ENCODE peak calls at places on chromosomes 6 and 20, in seven cellular contexts. V is RWPE1, C is brain microvascular endothelial cell, I is transverse colon, L is heart right ventricle, J is H9, E is heart left ventricle. R is an unnamed sample.

GRCh38 chr6:18551228-18551627 is 164.1 kb downstream of the RNF144B start:
- DNase-seq in C (peak), E (no peak), I (no peak), V (peak), L (no peak), J (no peak), R (no peak)

GRCh38 chr6:43575105-43575771 is 600 bp downstream of the XPO5 start:
- DNase-seq in I (peak), J (peak), C (no peak), L (peak), V (peak), E (no peak), R (no peak)

GRCh38 chr6:134446228-134446848 is 128.4 kb upstream of the SGK1 start:
- DNase-seq in J (no peak), C (no peak), E (no peak), I (no peak), V (no peak), L (no peak), R (no peak)

GRCh38 chr6:26331809-26332226 is 33.2 kb upstream of the BTN3A2 start:
- DNase-seq in L (no peak), C (no peak), E (no peak), J (no peak), V (no peak), I (no peak), R (peak)

GRCh38 chr6:140043762-140044378 is 669.4 kb upstream of the CITED2 start:
- DNase-seq in I (no peak), L (no peak), E (no peak), J (no peak), C (no peak), V (peak), R (no peak)

GRCh38 chr6:136487746-136488145 is 62.5 kb downstream of the MAP7 start:
- DNase-seq in I (no peak), L (no peak), V (no peak), E (no peak), J (no peak), C (no peak), R (no peak)

GRCh38 chr20:37567671-37568588 is 40.3 kb upstream of the BLCAP start:
- DNase-seq in L (no peak), V (peak), C (no peak), E (no peak), I (no peak), J (no peak), R (no peak)

GRCh38 chr20:34269996-34270627 is 28.9 kb downstream of the ASIP start:
- DNase-seq in I (peak), L (no peak), C (peak), E (no peak), J (no peak), V (no peak), R (no peak)

GRCh38 chr20:62227977-62228958 is 8.2 kb upstream of the HRH3 start:
- DNase-seq in L (no peak), V (no peak), I (peak), J (peak), E (no peak), C (no peak), R (no peak)

GRCh38 chr6:158023597-158023939 is 41.9 kb downstream of the SYNJ2 start:
- DNase-seq in C (no peak), I (no peak), V (no peak), E (no peak), J (no peak), L (no peak), R (no peak)

GRCh38 chr6:111381126-111381525 is 101.9 kb downstream of the REV3L start:
- DNase-seq in I (no peak), E (no peak), C (no peak), L (no peak), V (no peak), J (no peak), R (no peak)

DNA sequence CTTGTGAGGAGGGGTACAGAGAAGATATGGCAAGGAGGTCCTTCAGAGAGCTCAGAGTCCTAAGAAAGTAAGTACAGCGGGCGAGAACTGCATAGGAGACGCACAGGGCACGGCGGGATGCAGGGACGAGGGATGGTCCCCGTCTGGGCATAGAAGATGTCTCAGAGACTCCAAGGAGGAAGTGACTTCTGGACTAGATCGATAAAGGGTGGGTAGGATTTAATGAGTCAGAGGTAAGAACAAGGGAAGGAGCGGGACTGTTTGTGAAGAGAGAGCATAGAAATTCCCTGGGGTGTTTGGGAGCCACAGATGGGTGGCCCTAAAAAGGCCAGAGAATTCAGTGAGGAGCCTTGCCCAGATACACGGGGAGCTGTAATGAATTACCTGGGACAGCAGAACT is 69.1 kb downstream of the FAM120B start:
- DNase-seq in E (no peak), I (no peak), L (no peak), C (no peak), V (no peak), J (no peak), R (no peak)
- TF ChIP-seq CTCF in E (no peak), I (no peak), L (no peak), C (no peak), V (no peak), J (no peak), R (no peak)

GRCh38 chr20:47202765-47203667 is 153.5 kb downstream of the ZMYND8 start:
- DNase-seq in J (no peak), C (no peak), V (no peak), L (no peak), E (no peak), I (no peak), R (no peak)

GRCh38 chr20:47204008-47204745 is 152.3 kb downstream of the ZMYND8 start:
- DNase-seq in V (peak), C (peak), E (no peak), J (no peak), L (no peak), I (no peak), R (no peak)

GRCh38 chr20:47206962-47207641 is 149.4 kb downstream of the ZMYND8 start:
- DNase-seq in C (no peak), L (no peak), E (no peak), I (no peak), V (no peak), J (no peak), R (no peak)

GRCh38 chr20:47204746-47205122 is 151.8 kb downstream of the ZMYND8 start:
- DNase-seq in E (no peak), I (no peak), V (no peak), C (no peak), J (no peak), L (no peak), R (no peak)

GRCh38 chr20:47205577-47206123 is 150.8 kb downstream of the ZMYND8 start:
- DNase-seq in V (peak), J (peak), E (peak), I (peak), L (peak), C (peak), R (peak)
- TF ChIP-seq CTCF in V (peak), J (peak), E (peak), I (peak), L (peak), C (peak), R (peak)

DNA sequence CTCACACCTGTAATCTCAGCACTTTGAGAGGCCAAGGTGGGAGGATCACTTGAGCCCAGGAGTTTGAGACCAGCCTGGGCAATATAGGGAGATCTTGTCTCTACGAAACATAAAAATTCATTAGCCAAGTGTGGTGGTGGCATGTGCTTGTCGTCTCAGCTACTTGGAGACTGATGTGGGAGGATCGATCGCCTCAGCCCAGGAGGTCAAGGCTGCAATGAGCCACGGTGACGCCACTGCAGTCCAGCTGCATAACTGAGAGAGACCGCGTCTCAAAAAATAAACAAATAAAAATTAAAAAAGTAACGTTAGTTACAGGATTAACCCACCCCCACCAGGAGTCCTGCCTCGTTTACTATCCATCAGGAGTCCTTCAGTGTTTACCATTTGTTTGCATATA is 345.1 kb downstream of the BTBD3 start:
- DNase-seq in E (no peak), V (no peak), C (no peak), I (no peak), L (no peak), J (no peak), R (no peak)
- TF ChIP-seq CTCF in E (no peak), V (no peak), C (no peak), I (no peak), L (no peak), J (no peak), R (no peak)

GRCh38 chr20:43681468-43681942 is 14.6 kb downstream of the MYBL2 start:
- DNase-seq in V (no peak), L (peak), E (no peak), I (peak), C (no peak), J (no peak), R (peak)
- TF ChIP-seq CTCF in V (no peak), L (peak), E (no peak), I (no peak), C (no peak), J (no peak), R (peak)

GRCh38 chr6:86937219-86938079 is at the start of gene HTR1E:
- DNase-seq in C (peak), L (no peak), J (peak), I (no peak), V (peak), E (peak), R (peak)
- TF ChIP-seq CTCF in C (peak), L (peak), J (peak), I (peak), V (peak), E (peak), R (peak)

DNA sequence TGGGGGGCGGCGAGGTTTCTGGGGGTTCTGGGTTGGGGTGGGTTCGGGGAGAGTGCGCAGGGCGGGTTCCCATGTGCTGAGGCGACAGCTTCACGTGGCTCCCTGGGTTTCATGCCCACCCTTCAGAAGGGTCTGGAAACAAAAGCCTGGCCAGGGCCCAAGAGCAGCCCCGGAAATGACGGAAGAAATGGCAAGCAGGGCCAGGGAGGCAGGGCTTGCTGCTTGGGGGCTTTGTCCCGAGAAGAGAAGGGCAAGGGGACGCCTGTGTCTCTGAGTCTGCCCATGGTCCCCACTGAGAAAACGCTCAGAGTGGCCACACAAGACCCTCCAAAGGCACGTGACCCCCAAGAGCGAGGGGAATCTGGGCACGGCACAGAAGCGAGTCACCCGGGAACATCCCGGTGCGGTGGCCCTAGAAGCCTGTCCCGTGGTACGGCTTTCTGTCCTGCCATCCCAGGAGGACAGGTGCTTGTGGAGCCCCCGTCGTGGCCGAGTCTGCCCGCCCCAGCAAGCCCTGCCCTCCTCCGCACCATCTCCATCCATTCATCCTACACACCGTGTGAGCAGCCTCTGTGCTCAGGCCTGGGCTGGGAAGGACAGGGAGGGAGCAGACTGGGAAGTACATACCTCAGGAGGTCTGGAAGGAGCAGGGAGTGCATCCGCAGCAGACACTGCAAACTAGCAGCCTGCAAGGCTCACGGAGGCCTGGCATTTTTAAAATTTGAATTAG is 9.0 kb downstream of the NPEPL1 start:
- DNase-seq in J (peak), I (peak), C (no peak), L (no peak), E (no peak), V (no peak), R (no peak)
- TF ChIP-seq CTCF in J (no peak), I (no peak), C (no peak), L (no peak), E (no peak), V (no peak), R (no peak)

DNA sequence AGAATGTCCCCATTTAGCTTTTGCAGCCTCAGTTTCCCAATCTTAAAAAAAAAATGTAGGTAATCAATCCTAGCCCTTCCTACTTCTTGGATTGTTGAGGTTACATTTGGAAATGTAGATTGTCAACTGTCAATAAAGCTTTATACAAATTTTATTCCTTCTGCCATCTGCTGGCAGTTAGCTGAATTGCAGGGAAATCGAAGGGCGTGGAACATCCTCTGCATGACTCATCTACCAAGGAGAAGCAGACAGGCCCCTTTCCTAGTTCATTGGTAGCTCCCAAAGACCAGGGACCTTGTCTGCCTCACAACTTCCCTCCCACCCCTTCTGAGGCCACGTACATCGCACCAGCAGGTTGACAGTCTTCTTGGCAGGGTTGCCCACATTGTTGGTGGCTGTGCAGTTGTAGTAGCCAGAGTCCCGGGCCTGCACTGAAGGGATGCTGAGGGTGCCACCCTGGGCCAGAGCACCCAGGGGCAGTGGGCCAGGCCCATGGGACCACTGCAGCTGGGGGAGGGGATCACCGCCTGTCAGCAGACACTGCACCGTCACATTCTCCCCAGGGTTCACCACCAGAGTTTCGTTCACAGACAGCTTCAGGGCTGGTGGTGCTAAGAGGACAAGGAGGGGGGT is 43.6 kb downstream of the MDGA1 start:
- DNase-seq in C (peak), L (no peak), I (peak), V (peak), J (peak), E (no peak), R (peak)
- TF ChIP-seq CTCF in C (peak), L (peak), I (peak), V (no peak), J (peak), E (peak), R (peak)

R was measured in GM10248.